ENCODE peak calls at places on chromosomes 4 and X, in four cellular contexts. One of them, this sample, is unnamed.

GRCh38 chrX:75648803-75649588 is 126.2 kb upstream of the ZDHHC15 start:
- DNase-seq in ascending aorta: no peak
- DNase-seq in OCI-LY7: no peak
- DNase-seq in fibroblast of lung: no peak
- DNase-seq in this sample: no peak

GRCh38 chr4:122827258-122827887 is 742 bp downstream of the FGF2 start:
- DNase-seq in OCI-LY7: peak
- DNase-seq in fibroblast of lung: peak
- DNase-seq in ascending aorta: peak
- DNase-seq in this sample: peak

GRCh38 chrX:15834827-15835595 is 19.6 kb downstream of the AP1S2 start:
- DNase-seq in OCI-LY7: no peak
- DNase-seq in ascending aorta: no peak
- DNase-seq in fibroblast of lung: no peak
- DNase-seq in this sample: no peak

GRCh38 chr4:2047031-2047660 is 12.0 kb upstream of the NAT8L start:
- DNase-seq in fibroblast of lung: no peak
- DNase-seq in ascending aorta: peak
- DNase-seq in OCI-LY7: no peak
- DNase-seq in this sample: no peak

GRCh38 chrX:22686138-22686541 is 313.6 kb upstream of the DDX53 start:
- DNase-seq in OCI-LY7: no peak
- DNase-seq in ascending aorta: no peak
- DNase-seq in fibroblast of lung: peak
- DNase-seq in this sample: peak

GRCh38 chr4:17066972-17067371 is 168.5 kb upstream of the LDB2 start:
- DNase-seq in fibroblast of lung: peak
- DNase-seq in ascending aorta: peak
- DNase-seq in OCI-LY7: no peak
- DNase-seq in this sample: peak

GRCh38 chr4:53116959-53117358 is 248.9 kb downstream of the SCFD2 start:
- DNase-seq in fibroblast of lung: peak
- DNase-seq in OCI-LY7: no peak
- DNase-seq in ascending aorta: no peak
- DNase-seq in this sample: peak

GRCh38 chr4:2789351-2789750 is 3.5 kb upstream of the SH3BP2 start:
- DNase-seq in OCI-LY7: no peak
- DNase-seq in ascending aorta: no peak
- DNase-seq in fibroblast of lung: no peak
- DNase-seq in this sample: no peak

GRCh38 chr4:72568959-72569718 is at the start of gene ADAMTS3:
- DNase-seq in ascending aorta: peak
- DNase-seq in OCI-LY7: no peak
- DNase-seq in fibroblast of lung: peak
- DNase-seq in this sample: no peak

GRCh38 chrX:29110041-29110440 is 522.8 kb downstream of the IL1RAPL1 start:
- DNase-seq in ascending aorta: no peak
- DNase-seq in OCI-LY7: no peak
- DNase-seq in fibroblast of lung: no peak
- DNase-seq in this sample: no peak

GRCh38 chr4:86543560-86544312 is 50.4 kb upstream of the PTPN13 start:
- DNase-seq in OCI-LY7: no peak
- DNase-seq in ascending aorta: no peak
- DNase-seq in fibroblast of lung: no peak
- DNase-seq in this sample: peak

GRCh38 chrX:41478397-41478911 is 31.3 kb downstream of the NYX start:
- DNase-seq in OCI-LY7: no peak
- DNase-seq in ascending aorta: no peak
- DNase-seq in fibroblast of lung: peak
- DNase-seq in this sample: no peak

GRCh38 chrX:24498181-24498580 is 33.1 kb downstream of the PDK3 start:
- DNase-seq in fibroblast of lung: peak
- DNase-seq in ascending aorta: peak
- DNase-seq in OCI-LY7: no peak
- DNase-seq in this sample: peak

GRCh38 chr4:110865611-110866254 is 242.9 kb upstream of the PITX2 start:
- DNase-seq in fibroblast of lung: peak
- DNase-seq in OCI-LY7: no peak
- DNase-seq in ascending aorta: no peak
- DNase-seq in this sample: peak

GRCh38 chr4:186924723-186925122 is 201.1 kb upstream of the FAT1 start:
- DNase-seq in fibroblast of lung: no peak
- DNase-seq in ascending aorta: no peak
- DNase-seq in OCI-LY7: no peak
- DNase-seq in this sample: no peak

GRCh38 chrX:121323337-121323736 is 275.9 kb downstream of the GLUD2 start:
- DNase-seq in ascending aorta: no peak
- DNase-seq in fibroblast of lung: no peak
- DNase-seq in OCI-LY7: no peak
- DNase-seq in this sample: no peak

GRCh38 chrX:71283409-71284143 is at the start of gene NONO:
- DNase-seq in ascending aorta: peak
- DNase-seq in fibroblast of lung: peak
- DNase-seq in OCI-LY7: peak
- DNase-seq in this sample: peak
- TF ChIP-seq CTCF in ascending aorta: peak
- TF ChIP-seq CTCF in fibroblast of lung: no peak
- TF ChIP-seq CTCF in OCI-LY7: peak
- TF ChIP-seq CTCF in this sample: peak

GRCh38 chr4:139266208-139266582 is 13.8 kb downstream of the MGARP start:
- DNase-seq in fibroblast of lung: no peak
- DNase-seq in ascending aorta: no peak
- DNase-seq in OCI-LY7: no peak
- DNase-seq in this sample: no peak
- H3K27ac ChIP-seq in fibroblast of lung: peak
- H3K27ac ChIP-seq in ascending aorta: no peak
- H3K27ac ChIP-seq in OCI-LY7: peak
- H3K27ac ChIP-seq in this sample: no peak

GRCh38 chr4:23366207-23366906 is 523.5 kb downstream of the PPARGC1A start:
- DNase-seq in OCI-LY7: no peak
- DNase-seq in fibroblast of lung: no peak
- DNase-seq in ascending aorta: no peak
- DNase-seq in this sample: no peak

GRCh38 chr4:23369331-23369730 is 520.5 kb downstream of the PPARGC1A start:
- DNase-seq in ascending aorta: no peak
- DNase-seq in fibroblast of lung: no peak
- DNase-seq in OCI-LY7: no peak
- DNase-seq in this sample: no peak

GRCh38 chr4:23365086-23365485 is 524.8 kb downstream of the PPARGC1A start:
- DNase-seq in OCI-LY7: no peak
- DNase-seq in fibroblast of lung: peak
- DNase-seq in ascending aorta: no peak
- DNase-seq in this sample: no peak

GRCh38 chr4:23364167-23364566 is 525.7 kb downstream of the PPARGC1A start:
- DNase-seq in fibroblast of lung: no peak
- DNase-seq in ascending aorta: no peak
- DNase-seq in OCI-LY7: no peak
- DNase-seq in this sample: no peak

GRCh38 chr4:23368081-23368697 is 521.7 kb downstream of the PPARGC1A start:
- DNase-seq in ascending aorta: no peak
- DNase-seq in fibroblast of lung: peak
- DNase-seq in OCI-LY7: no peak
- DNase-seq in this sample: no peak
- TF ChIP-seq CTCF in ascending aorta: no peak
- TF ChIP-seq CTCF in fibroblast of lung: peak
- TF ChIP-seq CTCF in OCI-LY7: peak
- TF ChIP-seq CTCF in this sample: peak

DNA sequence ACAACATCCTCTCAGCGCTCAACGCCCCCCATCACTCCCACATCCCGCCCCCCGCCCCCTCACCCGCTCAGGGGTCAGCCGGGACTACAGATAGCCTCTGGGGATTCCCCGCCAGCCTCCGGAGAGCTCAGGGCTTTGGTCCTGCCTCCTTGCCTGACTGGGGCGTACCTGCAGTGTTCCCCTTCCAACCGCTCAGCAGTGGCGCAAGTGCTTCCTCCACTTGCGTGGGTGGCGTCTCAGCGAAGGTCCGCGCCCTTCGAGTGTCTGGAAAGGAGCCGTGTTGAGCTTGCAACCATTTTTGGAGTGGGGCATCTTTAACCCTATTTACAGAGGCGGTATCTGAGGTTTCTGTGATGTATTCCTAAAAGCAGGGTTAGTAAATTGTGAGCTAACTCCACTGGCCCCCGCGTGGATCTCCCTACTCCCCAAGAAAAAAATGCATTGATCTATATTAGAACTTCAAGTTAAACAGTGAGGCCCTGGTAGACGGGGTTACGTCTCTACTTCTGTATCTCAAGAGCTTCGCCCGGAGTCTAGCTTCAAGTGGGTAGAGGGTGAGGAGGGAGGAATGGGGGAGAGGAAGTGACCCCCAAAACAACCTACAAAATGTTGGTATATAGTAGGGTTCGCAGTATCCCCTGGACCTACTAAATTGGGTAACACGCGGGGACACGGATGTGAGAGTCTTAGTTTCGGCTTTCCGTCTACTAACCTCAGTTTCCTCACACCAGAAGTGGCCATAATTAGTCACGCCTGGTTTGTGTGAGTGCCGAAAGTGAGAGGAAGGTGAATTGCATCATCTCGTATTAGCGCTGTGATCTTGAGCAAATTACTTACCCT is 16.1 kb downstream of the NKX3-2 start:
- DNase-seq in ascending aorta: no peak
- DNase-seq in OCI-LY7: peak
- DNase-seq in fibroblast of lung: no peak
- DNase-seq in this sample: no peak
- H3K27ac ChIP-seq in ascending aorta: no peak
- H3K27ac ChIP-seq in OCI-LY7: no peak
- H3K27ac ChIP-seq in fibroblast of lung: no peak
- H3K27ac ChIP-seq in this sample: no peak

GRCh38 chr4:155967098-155967497 is 13.4 kb upstream of the CTSO start:
- DNase-seq in OCI-LY7: no peak
- DNase-seq in ascending aorta: no peak
- DNase-seq in fibroblast of lung: peak
- DNase-seq in this sample: peak

GRCh38 chr4:155974957-155975356 is 21.3 kb upstream of the CTSO start:
- DNase-seq in ascending aorta: no peak
- DNase-seq in fibroblast of lung: no peak
- DNase-seq in OCI-LY7: no peak
- DNase-seq in this sample: no peak

GRCh38 chr4:155973639-155974475 is 20.2 kb upstream of the CTSO start:
- DNase-seq in OCI-LY7: no peak
- DNase-seq in ascending aorta: no peak
- DNase-seq in fibroblast of lung: no peak
- DNase-seq in this sample: no peak

GRCh38 chr4:155974476-155974749 is 20.7 kb upstream of the CTSO start:
- DNase-seq in OCI-LY7: no peak
- DNase-seq in ascending aorta: no peak
- DNase-seq in fibroblast of lung: no peak
- DNase-seq in this sample: no peak

DNA sequence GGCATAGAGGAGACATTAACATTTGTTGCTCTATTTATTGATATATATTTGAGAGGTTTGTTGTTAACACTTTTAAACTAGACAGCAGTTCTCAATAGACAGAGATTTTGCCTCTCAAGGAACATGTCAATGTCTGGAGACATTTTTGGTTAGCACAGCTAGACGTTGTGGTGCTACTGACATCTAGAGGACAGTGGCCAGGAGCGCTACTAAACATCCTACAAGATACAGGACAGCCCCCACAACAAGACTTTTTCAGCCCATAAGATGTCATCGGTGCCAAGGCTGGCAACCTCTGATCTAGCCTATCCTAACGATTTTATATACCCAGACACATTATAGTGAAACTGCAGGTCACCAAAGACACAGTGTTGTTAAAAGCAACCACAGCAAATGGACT is 18.4 kb upstream of the CTSO start:
- DNase-seq in ascending aorta: no peak
- DNase-seq in fibroblast of lung: peak
- DNase-seq in OCI-LY7: no peak
- DNase-seq in this sample: peak
- TF ChIP-seq CTCF in ascending aorta: peak
- TF ChIP-seq CTCF in fibroblast of lung: peak
- TF ChIP-seq CTCF in OCI-LY7: peak
- TF ChIP-seq CTCF in this sample: peak

GRCh38 chr4:139131209-139131870 is 45.7 kb downstream of the ELF2 start:
- DNase-seq in ascending aorta: no peak
- DNase-seq in OCI-LY7: no peak
- DNase-seq in fibroblast of lung: no peak
- DNase-seq in this sample: no peak
- H3K27ac ChIP-seq in ascending aorta: peak
- H3K27ac ChIP-seq in OCI-LY7: no peak
- H3K27ac ChIP-seq in fibroblast of lung: no peak
- H3K27ac ChIP-seq in this sample: no peak

This sample was measured in brain microvascular endothelial cell.